ENCODE peak calls at places on chromosomes 2 and 18, in nine cellular contexts. C is HCT116, H is cardiac muscle cell, M is transverse colon, U is H9, E is pancreas, L is HL-60, G is small intestine, K is uterus. W is an unnamed sample.

GRCh38 chr2:218396688-218397501 is 2.8 kb upstream of the CTDSP1 start:
- DNase-seq in H (peak; percentile 64), E (peak; percentile 86), U (peak; percentile 55), L (peak; percentile 48), M (peak; percentile 85), G (peak; percentile 70), K (peak; percentile 76), C (no peak), W (peak; percentile 93)

GRCh38 chr2:120497261-120497977 is 151.5 kb downstream of the INHBB start:
- DNase-seq in H (no peak), L (no peak), G (no peak), K (no peak), U (no peak), C (no peak), E (no peak), M (no peak), W (no peak)

GRCh38 chr2:66329081-66329605 is 105.8 kb upstream of the MEIS1 start:
- DNase-seq in M (no peak), G (no peak), L (no peak), E (no peak), C (no peak), U (no peak), K (no peak), H (no peak), W (no peak)

GRCh38 chr2:44237221-44237620 is 38.1 kb upstream of the SLC3A1 start:
- DNase-seq in E (no peak), M (no peak), L (no peak), G (peak; percentile 37), K (no peak), U (no peak), H (no peak), C (no peak), W (no peak)

GRCh38 chr2:164840930-164841718 is 499 bp downstream of the COBLL1 start:
- DNase-seq in H (peak; percentile 72), G (peak; percentile 80), E (peak; percentile 81), M (peak; percentile 81), K (peak; percentile 54), C (peak; percentile 46), U (peak; percentile 72), L (no peak), W (peak; percentile 77)

GRCh38 chr18:42105382-42105781 is 150.3 kb downstream of the PIK3C3 start:
- DNase-seq in U (no peak), L (no peak), M (no peak), G (no peak), E (no peak), H (no peak), K (no peak), C (no peak), W (no peak)

GRCh38 chr2:17759805-17760204 is 5.9 kb downstream of the GEN1 start:
- DNase-seq in M (no peak), C (no peak), E (no peak), H (peak; percentile 74), G (no peak), L (peak; percentile 38), K (no peak), U (no peak), W (no peak)

GRCh38 chr18:78659748-78660147 is 319.9 kb upstream of the SALL3 start:
- DNase-seq in L (no peak), E (no peak), K (no peak), U (peak; percentile 70), G (no peak), C (no peak), H (no peak), M (no peak), W (no peak)

GRCh38 chr2:211479496-211480150 is 923.2 kb downstream of the CPS1 start:
- DNase-seq in K (no peak), H (no peak), M (no peak), U (no peak), G (no peak), L (no peak), C (no peak), E (no peak), W (no peak)

GRCh38 chr2:45404807-45405297 is 206.2 kb downstream of the SRBD1 start:
- DNase-seq in M (no peak), E (no peak), C (no peak), K (no peak), G (no peak), L (no peak), U (no peak), H (peak; percentile 49), W (no peak)

GRCh38 chr2:37766087-37766486 is 94.6 kb upstream of the CDC42EP3 start:
- DNase-seq in C (no peak), K (no peak), M (no peak), L (no peak), H (no peak), U (no peak), G (no peak), E (no peak), W (no peak)
- H3K27ac ChIP-seq in C (no peak overlapping the region), K (peak overlapping the region; percentile 59), M (peak overlapping the region; percentile 20), L (no peak overlapping the region), H (no peak overlapping the region), U (no peak overlapping the region), G (no peak overlapping the region), E (no peak overlapping the region), W (no peak overlapping the region)

GRCh38 chr2:30335981-30336538 is 104.7 kb downstream of the LBH start:
- DNase-seq in L (no peak), M (no peak), H (no peak), G (no peak), E (no peak), C (no peak), K (no peak), U (no peak), W (no peak)

GRCh38 chr2:30331038-30331437 is 99.7 kb downstream of the LBH start:
- DNase-seq in G (no peak), K (no peak), E (no peak), M (no peak), L (no peak), U (no peak), H (no peak), C (no peak), W (no peak)

GRCh38 chr2:30334738-30335426 is 103.5 kb downstream of the LBH start:
- DNase-seq in H (no peak), M (no peak), K (no peak), L (no peak), G (no peak), E (no peak), U (peak; percentile 37), C (no peak), W (no peak)

GRCh38 chr2:30331869-30332268 is 100.5 kb downstream of the LBH start:
- DNase-seq in M (no peak), C (no peak), H (no peak), E (no peak), L (no peak), G (no peak), U (no peak), K (no peak), W (no peak)

DNA sequence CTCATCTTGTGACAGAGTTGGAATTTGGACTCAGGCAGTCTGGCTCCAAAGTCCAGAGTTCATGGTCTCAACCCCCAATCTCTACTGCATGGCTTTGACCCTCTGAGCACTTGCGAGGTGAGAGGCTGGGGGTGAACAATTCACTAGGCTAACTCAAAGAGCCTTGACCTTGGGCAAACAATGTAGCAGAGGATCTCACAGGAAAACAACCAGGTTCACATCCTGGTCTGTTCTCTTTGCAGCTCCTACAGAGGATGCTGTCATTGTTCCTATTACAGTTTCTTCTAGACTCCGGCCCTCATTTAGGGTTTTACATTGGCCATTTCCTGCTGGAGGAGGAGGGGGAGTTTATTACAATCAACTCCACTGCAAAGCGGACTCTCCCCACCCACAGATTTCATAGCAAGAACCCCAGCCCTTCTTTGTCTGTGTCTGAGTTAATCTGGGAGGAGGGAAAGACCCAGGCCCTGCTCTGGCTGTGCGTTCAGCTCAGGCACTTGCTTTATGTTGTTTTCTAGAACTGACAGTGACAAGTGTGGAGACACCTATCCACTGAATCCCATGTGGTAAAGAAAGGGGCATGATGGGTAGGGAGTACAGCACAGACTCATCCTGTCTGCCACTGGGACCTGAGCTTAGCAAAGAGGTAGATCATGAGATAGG is 101.6 kb downstream of the LBH start:
- DNase-seq in C (no peak), E (no peak), L (no peak), H (no peak), G (peak; percentile 31), U (no peak), M (no peak), K (no peak), W (no peak)
- H3K27ac ChIP-seq in C (no peak overlapping the region), E (no peak overlapping the region), L (no peak overlapping the region), H (no peak overlapping the region), G (peak overlapping the region; percentile 32), U (no peak overlapping the region), M (no peak overlapping the region), K (no peak overlapping the region), W (no peak overlapping the region)

DNA sequence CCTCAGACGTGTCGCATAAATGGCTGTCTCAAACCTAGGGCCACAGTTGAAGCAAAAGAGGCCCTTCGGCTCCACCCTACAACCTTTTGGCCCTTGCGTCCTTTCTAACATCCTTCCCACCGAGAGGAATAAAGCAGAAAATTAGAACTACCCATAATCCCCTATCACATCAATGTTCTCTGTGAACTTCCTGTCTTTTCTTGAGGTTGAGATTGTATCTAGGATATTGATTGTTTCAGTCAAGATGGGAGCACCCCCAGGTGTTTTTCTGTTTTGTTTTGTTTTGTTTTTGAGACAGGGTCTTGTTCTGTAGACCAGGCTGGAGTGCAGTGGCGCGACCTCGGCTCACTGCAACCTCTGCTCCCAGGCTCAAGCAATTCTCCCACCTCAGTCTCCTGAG is 23.6 kb downstream of the INPP5D start:
- DNase-seq in K (no peak), G (no peak), U (no peak), M (no peak), H (no peak), L (no peak), C (no peak), E (no peak), W (peak; percentile 21)
- H3K27ac ChIP-seq in K (peak overlapping the region; percentile 52), G (peak overlapping the region; percentile 93), U (no peak overlapping the region), M (peak overlapping the region; percentile 75), H (no peak overlapping the region), L (peak overlapping the region; percentile 84), C (no peak overlapping the region), E (no peak overlapping the region), W (peak overlapping the region; percentile 81)

DNA sequence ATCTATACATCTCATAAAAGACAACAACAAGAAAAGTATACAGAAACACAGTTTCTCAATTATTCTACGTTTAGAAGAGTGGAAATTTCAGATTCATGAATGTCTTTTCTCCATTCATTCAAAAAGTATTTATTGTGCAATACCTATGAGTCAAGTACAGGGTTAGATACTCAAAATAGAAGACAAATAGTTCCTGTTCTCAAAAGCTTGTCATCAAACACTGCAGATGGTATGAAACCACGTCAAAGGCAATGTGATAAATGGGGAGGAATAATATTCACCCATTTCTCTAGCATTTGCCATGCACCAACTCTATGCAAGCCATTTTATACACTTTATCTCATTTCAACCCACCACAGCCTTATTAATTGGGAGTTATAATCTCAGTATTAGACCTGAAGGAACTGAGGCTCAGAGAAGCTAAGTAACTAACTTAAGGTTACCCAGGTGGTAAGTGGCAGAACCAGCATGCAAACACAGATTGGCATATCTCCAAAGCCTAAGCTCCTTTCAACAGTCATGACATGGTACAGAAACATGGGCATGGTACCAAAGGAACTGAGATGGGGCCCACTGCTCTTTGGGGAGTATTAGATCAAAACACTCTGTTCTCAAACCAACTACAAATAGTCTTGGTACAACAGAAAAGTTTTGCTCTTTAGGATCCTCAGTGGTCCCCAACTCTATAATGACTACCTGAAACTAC is 67.2 kb upstream of the NPAS2 start:
- DNase-seq in L (no peak), H (peak; percentile 93), G (no peak), E (no peak), C (no peak), U (no peak), K (no peak), M (no peak), W (no peak)
- H3K27ac ChIP-seq in L (no peak overlapping the region), H (no peak overlapping the region), G (no peak overlapping the region), E (no peak overlapping the region), C (no peak overlapping the region), U (no peak overlapping the region), K (peak overlapping the region; percentile 57), M (no peak overlapping the region), W (peak overlapping the region; percentile 81)

GRCh38 chr2:238381341-238382130 is 45.2 kb upstream of the ASB1 start:
- DNase-seq in E (no peak), L (peak; percentile 77), M (no peak), U (no peak), K (no peak), G (no peak), C (no peak), H (no peak), W (no peak)
- H3K27ac ChIP-seq in E (no peak overlapping the region), L (peak overlapping the region; percentile 68), M (no peak overlapping the region), U (no peak overlapping the region), K (no peak overlapping the region), G (no peak overlapping the region), C (peak overlapping the region; percentile 46), H (no peak overlapping the region), W (no peak overlapping the region)